ENCODE peak calls at places on chromosomes 2 and 18, in four cellular contexts. One of them, this sample, is unnamed.

GRCh38 chr2:1227289-1227900 is 185.9 kb upstream of the TPO start:
- DNase-seq in C1 segment of cervical spinal cord: no peak
- DNase-seq in mammary epithelial cell: no peak
- DNase-seq in activated CD8-positive, alpha-beta T cell treated with anti-CD3 and anti-CD28 coated beads, Interleukin-2, amount 10 ng/mL, durations not matched to agents 7 days and 5 days: no peak
- DNase-seq in this sample: no peak

GRCh38 chr2:132550285-132550684 is 119.7 kb downstream of the LYPD1 start:
- DNase-seq in mammary epithelial cell: no peak
- DNase-seq in C1 segment of cervical spinal cord: no peak
- DNase-seq in activated CD8-positive, alpha-beta T cell treated with anti-CD3 and anti-CD28 coated beads, Interleukin-2, amount 10 ng/mL, durations not matched to agents 7 days and 5 days: no peak
- DNase-seq in this sample: no peak

GRCh38 chr18:35581555-35582309 is at the start of gene GALNT1:
- DNase-seq in activated CD8-positive, alpha-beta T cell treated with anti-CD3 and anti-CD28 coated beads, Interleukin-2, amount 10 ng/mL, durations not matched to agents 7 days and 5 days: peak
- DNase-seq in mammary epithelial cell: peak
- DNase-seq in C1 segment of cervical spinal cord: no peak
- DNase-seq in this sample: peak

GRCh38 chr2:219519526-219519916 is 5.2 kb downstream of the ASIC4 start:
- DNase-seq in activated CD8-positive, alpha-beta T cell treated with anti-CD3 and anti-CD28 coated beads, Interleukin-2, amount 10 ng/mL, durations not matched to agents 7 days and 5 days: no peak
- DNase-seq in C1 segment of cervical spinal cord: no peak
- DNase-seq in mammary epithelial cell: no peak
- DNase-seq in this sample: no peak

GRCh38 chr18:59516356-59517155 is 157.5 kb upstream of the LMAN1 start:
- DNase-seq in activated CD8-positive, alpha-beta T cell treated with anti-CD3 and anti-CD28 coated beads, Interleukin-2, amount 10 ng/mL, durations not matched to agents 7 days and 5 days: no peak
- DNase-seq in C1 segment of cervical spinal cord: no peak
- DNase-seq in mammary epithelial cell: peak
- DNase-seq in this sample: no peak

GRCh38 chr2:19845323-19845920 is 56.4 kb downstream of the TTC32 start:
- DNase-seq in activated CD8-positive, alpha-beta T cell treated with anti-CD3 and anti-CD28 coated beads, Interleukin-2, amount 10 ng/mL, durations not matched to agents 7 days and 5 days: no peak
- DNase-seq in mammary epithelial cell: no peak
- DNase-seq in C1 segment of cervical spinal cord: no peak
- DNase-seq in this sample: no peak

GRCh38 chr18:49335677-49336076 is 124.8 kb downstream of the DYM start:
- DNase-seq in mammary epithelial cell: no peak
- DNase-seq in C1 segment of cervical spinal cord: no peak
- DNase-seq in activated CD8-positive, alpha-beta T cell treated with anti-CD3 and anti-CD28 coated beads, Interleukin-2, amount 10 ng/mL, durations not matched to agents 7 days and 5 days: peak
- DNase-seq in this sample: no peak

GRCh38 chr2:199985625-199986207 is 30.3 kb downstream of the MAIP1 start:
- DNase-seq in C1 segment of cervical spinal cord: no peak
- DNase-seq in mammary epithelial cell: peak
- DNase-seq in activated CD8-positive, alpha-beta T cell treated with anti-CD3 and anti-CD28 coated beads, Interleukin-2, amount 10 ng/mL, durations not matched to agents 7 days and 5 days: peak
- DNase-seq in this sample: no peak

GRCh38 chr2:142330458-142330857 is 199.6 kb upstream of the LRP1B start:
- DNase-seq in activated CD8-positive, alpha-beta T cell treated with anti-CD3 and anti-CD28 coated beads, Interleukin-2, amount 10 ng/mL, durations not matched to agents 7 days and 5 days: no peak
- DNase-seq in mammary epithelial cell: no peak
- DNase-seq in C1 segment of cervical spinal cord: no peak
- DNase-seq in this sample: no peak

GRCh38 chr2:79512442-79513401 is at the start of gene CTNNA2:
- DNase-seq in C1 segment of cervical spinal cord: peak
- DNase-seq in activated CD8-positive, alpha-beta T cell treated with anti-CD3 and anti-CD28 coated beads, Interleukin-2, amount 10 ng/mL, durations not matched to agents 7 days and 5 days: peak
- DNase-seq in mammary epithelial cell: no peak
- DNase-seq in this sample: peak

This sample was measured in frontal cortex.